ENCODE peak calls at places on chromosome 17, in four cellular contexts. I, W, H and T are unnamed samples.

GRCh38 chr17:17088511-17089205 is 46.4 kb downstream of the MPRIP start:
- DNase-seq in I (no peak), W (no peak), H (no peak), T (no peak)

GRCh38 chr17:15377200-15377599 is 35.8 kb upstream of the TEKT3 start:
- DNase-seq in I (peak), W (peak), H (no peak), T (no peak)

GRCh38 chr17:16929281-16929680 is 42.6 kb downstream of the TNFRSF13B start:
- DNase-seq in I (no peak), W (no peak), H (no peak), T (no peak)

GRCh38 chr17:59839646-59840328 is 53.0 kb downstream of the TUBD1 start:
- DNase-seq in I (peak), W (peak), H (no peak), T (no peak)

GRCh38 chr17:55722016-55722706 is 503 bp downstream of the TMEM100 start:
- DNase-seq in I (peak), W (no peak), H (no peak), T (no peak)

GRCh38 chr17:66647391-66647983 is 187.4 kb upstream of the CACNG5 start:
- DNase-seq in I (no peak), W (peak), H (no peak), T (no peak)

GRCh38 chr17:75755205-75755901 is 9.6 kb downstream of the GALK1 start:
- DNase-seq in I (no peak), W (no peak), H (no peak), T (no peak)

GRCh38 chr17:60743812-60744211 is 66.2 kb downstream of the BCAS3 start:
- DNase-seq in I (peak), W (peak), H (no peak), T (no peak)

GRCh38 chr17:29294580-29294900 is 592 bp upstream of the NUFIP2 start:
- DNase-seq in I (no peak), W (no peak), H (no peak), T (no peak)

GRCh38 chr17:30302241-30302640 is 10.5 kb upstream of the BLMH start:
- DNase-seq in I (no peak), W (no peak), H (no peak), T (no peak)

GRCh38 chr17:33366998-33367397 is 73.9 kb upstream of the ASIC2 start:
- DNase-seq in I (no peak), W (no peak), H (no peak), T (no peak)

GRCh38 chr17:882827-883585 is 96.6 kb downstream of the NXN start:
- DNase-seq in I (peak), W (peak), H (no peak), T (peak)

GRCh38 chr17:18987230-18987610 is 17.3 kb downstream of the FAM83G start:
- DNase-seq in I (no peak), W (no peak), H (no peak), T (no peak)

GRCh38 chr17:67546578-67547527 is 169.8 kb downstream of the PITPNC1 start:
- DNase-seq in I (peak), W (no peak), H (peak), T (peak)

GRCh38 chr17:70313450-70313849 is 144.1 kb downstream of the KCNJ2 start:
- DNase-seq in I (peak), W (peak), H (no peak), T (no peak)

GRCh38 chr17:8894673-8895578 is 27.5 kb upstream of the PIK3R6 start:
- DNase-seq in I (peak), W (peak), H (no peak), T (no peak)

GRCh38 chr17:16814439-16814838 is 124.4 kb downstream of the CCDC144A start:
- DNase-seq in I (no peak), W (no peak), H (no peak), T (no peak)

DNA sequence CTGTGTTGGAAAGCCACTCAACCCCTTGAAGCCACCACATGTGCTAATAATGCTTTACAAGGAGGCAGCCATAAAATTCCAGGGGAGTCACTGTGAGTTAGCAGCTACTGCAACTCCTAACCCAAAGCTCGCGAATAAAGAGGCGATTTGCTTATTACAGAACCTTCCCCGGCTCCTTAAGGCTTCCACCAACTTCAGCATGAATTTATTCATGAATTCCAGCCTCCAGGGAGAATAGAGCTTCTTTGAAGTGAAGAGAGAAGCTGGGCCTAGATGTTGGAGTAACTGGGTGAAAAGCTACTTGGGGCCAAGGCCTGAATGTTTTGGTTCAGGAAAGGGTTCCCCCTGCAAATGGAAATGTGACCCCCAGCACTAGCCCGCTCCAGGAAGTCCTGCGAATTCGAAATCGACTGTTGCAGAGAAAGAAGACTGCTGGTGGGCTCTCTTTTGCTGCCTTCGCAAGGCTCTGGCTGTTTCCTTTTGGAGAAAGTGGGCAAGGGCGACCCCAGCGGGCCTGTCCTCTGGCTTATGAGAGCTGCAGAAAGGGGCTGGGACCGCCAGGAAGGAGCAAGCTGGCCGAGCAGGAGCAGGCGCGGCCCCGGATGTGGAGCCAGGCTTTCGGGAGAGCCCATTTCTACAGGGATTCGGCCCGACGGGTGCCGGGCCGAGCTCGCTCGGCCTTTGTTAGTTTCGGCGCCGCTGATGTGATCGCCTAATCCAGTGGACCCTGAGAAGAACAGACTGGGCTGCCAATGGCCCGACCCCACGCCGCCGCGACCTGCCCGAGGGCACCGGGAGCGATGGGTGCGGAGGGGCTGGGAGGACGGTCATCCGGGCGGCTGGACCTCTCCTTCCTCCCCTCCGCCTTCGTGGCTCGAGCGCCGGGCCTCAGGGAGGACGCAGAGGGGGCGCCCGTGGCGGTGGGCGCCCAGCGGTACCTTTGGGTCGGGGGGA is 7.6 kb downstream of the CBX8 start:
- DNase-seq in I (no peak), W (no peak), H (no peak), T (no peak)
- H3K4me3 ChIP-seq in I (no peak), W (no peak), H (no peak), T (no peak)

DNA sequence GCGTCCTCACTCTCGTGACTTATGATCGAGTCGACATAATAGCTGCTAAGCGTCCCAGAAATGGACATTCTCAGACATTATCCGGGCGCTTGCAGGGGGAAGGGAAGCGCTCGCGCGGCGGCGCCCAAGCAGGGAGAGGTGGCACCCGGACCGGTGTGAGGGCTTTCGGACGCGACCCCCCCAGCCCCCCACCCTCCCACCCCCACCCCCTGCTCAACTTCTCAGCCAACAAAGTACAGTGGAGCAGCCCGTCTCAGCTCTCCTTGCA is at the start of gene HOXB9:
- DNase-seq in I (no peak), W (no peak), H (no peak), T (no peak)
- H3K4me3 ChIP-seq in I (peak), W (peak), H (no peak), T (peak)

GRCh38 chr17:69143683-69144231 is 2.1 kb upstream of the ABCA6 start:
- DNase-seq in I (no peak), W (no peak), H (no peak), T (no peak)

GRCh38 chr17:69144621-69145255 is 3.0 kb upstream of the ABCA6 start:
- DNase-seq in I (no peak), W (no peak), H (no peak), T (no peak)

GRCh38 chr17:69147460-69147859 is 5.8 kb upstream of the ABCA6 start:
- DNase-seq in I (no peak), W (no peak), H (no peak), T (no peak)

GRCh38 chr17:69141802-69142472 is at the start of gene ABCA6:
- DNase-seq in I (peak), W (no peak), H (no peak), T (no peak)

GRCh38 chr17:69142473-69142802 is 743 bp upstream of the ABCA6 start:
- DNase-seq in I (peak), W (peak), H (no peak), T (no peak)
- H3K4me3 ChIP-seq in I (peak), W (peak), H (no peak), T (peak)

DNA sequence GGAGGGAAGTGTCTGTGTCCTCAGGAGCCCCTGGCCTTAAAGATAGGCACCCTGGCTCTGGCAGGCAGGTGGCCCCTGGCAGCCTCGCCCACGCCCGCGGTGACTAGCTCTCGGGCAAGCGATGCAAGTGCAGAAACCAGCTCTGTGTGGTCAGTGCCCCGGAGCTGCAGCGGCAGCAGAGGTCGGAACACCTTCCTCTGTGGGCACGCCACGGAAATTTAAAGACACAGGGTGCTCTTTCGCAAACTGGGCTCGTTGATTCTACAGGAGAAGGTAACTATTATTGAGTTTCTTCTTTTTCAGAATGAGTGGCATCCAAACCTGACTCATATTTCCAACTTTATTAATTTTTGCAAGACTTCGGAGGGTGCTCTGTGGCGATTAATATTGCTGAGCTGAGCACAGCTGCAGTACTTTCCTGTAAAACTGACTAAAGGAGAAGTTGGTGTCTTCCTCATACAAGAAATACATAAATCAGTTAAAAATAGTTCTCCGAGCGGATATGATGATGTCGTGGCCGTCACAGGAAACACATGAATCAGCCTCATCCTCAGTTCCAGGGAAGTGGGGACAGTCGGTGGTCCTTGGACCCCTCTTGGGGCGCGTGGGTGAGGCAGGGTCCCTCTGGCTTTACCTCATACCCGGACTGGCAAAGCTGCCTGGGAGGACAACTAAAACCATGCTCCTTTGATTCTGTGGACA is 120.2 kb downstream of the METRNL start:
- DNase-seq in I (no peak), W (peak), H (peak), T (peak)
- H3K4me3 ChIP-seq in I (no peak), W (no peak), H (no peak), T (no peak)

GRCh38 chr17:72262748-72263147 is 141.9 kb downstream of the SOX9 start:
- DNase-seq in I (no peak), W (no peak), H (no peak), T (no peak)
- H3K4me3 ChIP-seq in I (no peak), W (no peak), H (no peak), T (no peak)

DNA sequence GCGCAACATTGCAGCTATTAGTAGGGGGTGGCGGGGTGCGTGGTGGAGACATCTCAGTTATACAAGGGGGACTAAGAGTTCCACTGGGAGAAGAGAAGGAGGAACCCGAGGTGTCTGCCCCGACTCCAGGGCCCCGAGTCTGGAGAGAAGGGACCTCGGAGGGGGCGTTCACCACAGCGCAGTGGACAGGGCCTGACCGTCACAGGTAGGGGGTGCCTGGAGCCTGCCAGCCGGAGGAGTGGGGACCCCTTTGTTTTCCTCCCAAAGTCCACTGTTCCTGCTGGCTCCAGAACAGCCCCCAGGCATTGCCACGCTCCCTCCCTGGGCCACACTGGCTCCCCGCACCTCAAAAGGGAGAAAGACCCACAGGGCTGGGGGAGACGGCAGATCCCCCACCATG is 175.9 kb upstream of the TNRC6C start:
- DNase-seq in I (no peak), W (no peak), H (no peak), T (no peak)
- H3K4me3 ChIP-seq in I (no peak), W (no peak), H (no peak), T (no peak)

GRCh38 chr17:58307468-58308172 is 21.0 kb downstream of the TSPOAP1 start:
- DNase-seq in I (no peak), W (no peak), H (peak), T (no peak)
- H3K4me3 ChIP-seq in I (no peak), W (no peak), H (no peak), T (no peak)

GRCh38 chr17:63963123-63963522 is 9.6 kb downstream of the SCN4A start:
- DNase-seq in I (no peak), W (no peak), H (no peak), T (peak)

GRCh38 chr17:63962298-63962744 is 10.4 kb downstream of the SCN4A start:
- DNase-seq in I (no peak), W (no peak), H (no peak), T (no peak)

GRCh38 chr17:63960006-63960405 is 12.7 kb downstream of the SCN4A start:
- DNase-seq in I (no peak), W (no peak), H (no peak), T (no peak)

GRCh38 chr17:63960430-63960829 is 12.3 kb downstream of the SCN4A start:
- DNase-seq in I (no peak), W (no peak), H (no peak), T (no peak)

GRCh38 chr17:63961355-63962207 is 11.1 kb downstream of the SCN4A start:
- DNase-seq in I (peak), W (peak), H (peak), T (peak)
- H3K4me3 ChIP-seq in I (no peak), W (peak), H (no peak), T (no peak)

DNA sequence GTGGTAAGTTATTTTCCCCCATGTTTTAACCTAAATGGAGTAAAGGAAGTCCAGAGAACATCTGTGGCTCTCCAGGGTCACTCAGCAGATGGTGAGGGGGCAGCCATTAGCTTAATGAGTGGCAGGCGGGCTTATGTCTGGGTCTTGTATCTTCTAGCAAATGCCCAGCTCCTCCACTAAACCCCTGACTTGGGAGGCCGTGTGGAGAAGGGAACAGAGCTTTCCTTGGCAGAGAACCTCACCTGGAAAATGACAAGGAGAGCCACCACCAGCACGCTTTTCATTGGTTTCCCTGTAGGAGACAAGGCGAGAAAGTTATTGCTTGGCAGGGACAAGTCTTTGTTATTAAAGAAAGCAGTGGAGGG is 6.6 kb downstream of the CCR7 start:
- DNase-seq in I (no peak), W (no peak), H (no peak), T (no peak)
- H3K4me3 ChIP-seq in I (no peak), W (no peak), H (no peak), T (no peak)

DNA sequence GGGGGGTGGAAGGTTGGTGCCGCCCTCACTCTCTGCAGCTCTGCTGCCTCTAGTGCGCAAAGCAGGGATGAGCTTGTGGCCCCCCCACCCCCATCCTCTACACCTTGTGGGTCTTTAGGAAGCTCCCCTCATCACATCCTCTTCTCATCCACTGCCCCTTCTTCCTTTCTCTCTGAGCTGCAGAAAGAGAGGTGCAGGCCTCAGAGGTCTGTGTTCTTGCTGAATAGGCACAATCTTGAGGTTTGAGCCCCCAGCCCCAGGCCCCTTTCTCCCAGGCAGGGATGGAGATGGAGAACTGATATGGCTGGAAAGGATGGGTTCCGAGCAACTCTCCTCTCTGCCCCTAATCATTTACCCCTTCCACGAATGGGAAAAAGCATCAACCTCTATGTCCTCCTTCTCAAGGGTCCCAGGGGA is 2.6 kb downstream of the CACNA1G start:
- DNase-seq in I (no peak), W (no peak), H (no peak), T (no peak)
- H3K4me3 ChIP-seq in I (no peak), W (no peak), H (no peak), T (no peak)